ENCODE peak calls at places on chromosomes 1 and 21, in five cellular contexts. One of them, this sample, is unnamed.

GRCh38 chr1:115062542-115063004 is 26.7 kb downstream of the TSPAN2 start:
- DNase-seq in HL-60: peak
- DNase-seq in GM23338: no peak
- DNase-seq in sigmoid colon: no peak
- DNase-seq in breast epithelium: peak
- DNase-seq in this sample: no peak

GRCh38 chr1:235326719-235327558 is 1.0 kb downstream of the ARID4B start:
- DNase-seq in GM23338: peak
- DNase-seq in breast epithelium: peak
- DNase-seq in sigmoid colon: peak
- DNase-seq in HL-60: no peak
- DNase-seq in this sample: peak

GRCh38 chr1:47708658-47709301 is 270.9 kb downstream of the FOXD2 start:
- DNase-seq in breast epithelium: no peak
- DNase-seq in HL-60: no peak
- DNase-seq in sigmoid colon: peak
- DNase-seq in GM23338: peak
- DNase-seq in this sample: no peak

GRCh38 chr1:19356266-19356665 is 44.1 kb downstream of the SLC66A1 start:
- DNase-seq in sigmoid colon: no peak
- DNase-seq in GM23338: no peak
- DNase-seq in HL-60: no peak
- DNase-seq in breast epithelium: no peak
- DNase-seq in this sample: no peak

GRCh38 chr1:15526021-15526489 is 593 bp upstream of the DNAJC16 start:
- DNase-seq in GM23338: peak
- DNase-seq in HL-60: no peak
- DNase-seq in breast epithelium: peak
- DNase-seq in sigmoid colon: no peak
- DNase-seq in this sample: no peak

GRCh38 chr1:161978011-161978790 is 45.5 kb downstream of the OLFML2B start:
- DNase-seq in breast epithelium: no peak
- DNase-seq in GM23338: peak
- DNase-seq in sigmoid colon: no peak
- DNase-seq in HL-60: no peak
- DNase-seq in this sample: no peak

GRCh38 chr1:32893198-32894018 is 7.1 kb downstream of the HPCA start:
- DNase-seq in GM23338: peak
- DNase-seq in HL-60: no peak
- DNase-seq in sigmoid colon: peak
- DNase-seq in breast epithelium: no peak
- DNase-seq in this sample: no peak

GRCh38 chr1:230073371-230074035 is 6.5 kb downstream of the GALNT2 start:
- DNase-seq in HL-60: no peak
- DNase-seq in breast epithelium: no peak
- DNase-seq in GM23338: no peak
- DNase-seq in sigmoid colon: peak
- DNase-seq in this sample: no peak

GRCh38 chr1:106746448-106747085 is 309.9 kb upstream of the PRMT6 start:
- DNase-seq in GM23338: peak
- DNase-seq in sigmoid colon: no peak
- DNase-seq in HL-60: no peak
- DNase-seq in breast epithelium: no peak
- DNase-seq in this sample: no peak

GRCh38 chr1:96474985-96475743 is 246.4 kb upstream of the PTBP2 start:
- DNase-seq in HL-60: no peak
- DNase-seq in sigmoid colon: no peak
- DNase-seq in breast epithelium: no peak
- DNase-seq in GM23338: peak
- DNase-seq in this sample: no peak

GRCh38 chr21:44616591-44616926 is 4.7 kb downstream of the KRTAP10-8 start:
- DNase-seq in sigmoid colon: no peak
- DNase-seq in breast epithelium: no peak
- DNase-seq in GM23338: no peak
- DNase-seq in HL-60: no peak
- DNase-seq in this sample: no peak

GRCh38 chr1:100624886-100625430 is 87.0 kb downstream of the GPR88 start:
- DNase-seq in breast epithelium: no peak
- DNase-seq in sigmoid colon: no peak
- DNase-seq in HL-60: no peak
- DNase-seq in GM23338: no peak
- DNase-seq in this sample: no peak

GRCh38 chr1:72281144-72281543 is 1.2 kb downstream of the NEGR1 start:
- DNase-seq in GM23338: no peak
- DNase-seq in HL-60: no peak
- DNase-seq in sigmoid colon: no peak
- DNase-seq in breast epithelium: no peak
- DNase-seq in this sample: no peak

GRCh38 chr1:241607497-241607896 is 32.7 kb downstream of the CHML start:
- DNase-seq in HL-60: no peak
- DNase-seq in breast epithelium: no peak
- DNase-seq in GM23338: no peak
- DNase-seq in sigmoid colon: no peak
- DNase-seq in this sample: no peak

GRCh38 chr1:190754769-190755168 is 277.1 kb upstream of the BRINP3 start:
- DNase-seq in HL-60: peak
- DNase-seq in sigmoid colon: no peak
- DNase-seq in GM23338: no peak
- DNase-seq in breast epithelium: no peak
- DNase-seq in this sample: no peak

GRCh38 chr1:239785576-239785975 is 306.1 kb upstream of the FMN2 start:
- DNase-seq in breast epithelium: no peak
- DNase-seq in HL-60: no peak
- DNase-seq in sigmoid colon: no peak
- DNase-seq in GM23338: no peak
- DNase-seq in this sample: no peak

GRCh38 chr1:54934869-54935268 is 45.6 kb upstream of the TMEM61 start:
- DNase-seq in HL-60: no peak
- DNase-seq in breast epithelium: no peak
- DNase-seq in GM23338: no peak
- DNase-seq in sigmoid colon: no peak
- DNase-seq in this sample: no peak

GRCh38 chr1:203085528-203086406 is at the start of gene MYOG:
- DNase-seq in GM23338: no peak
- DNase-seq in sigmoid colon: peak
- DNase-seq in breast epithelium: peak
- DNase-seq in HL-60: no peak
- DNase-seq in this sample: peak

GRCh38 chr1:246151796-246152434 is 355.2 kb downstream of the SMYD3 start:
- DNase-seq in breast epithelium: no peak
- DNase-seq in HL-60: no peak
- DNase-seq in sigmoid colon: no peak
- DNase-seq in GM23338: peak
- DNase-seq in this sample: no peak

GRCh38 chr1:1237874-1238701 is 6.1 kb downstream of the B3GALT6 start:
- DNase-seq in GM23338: no peak
- DNase-seq in HL-60: no peak
- DNase-seq in breast epithelium: peak
- DNase-seq in sigmoid colon: no peak
- DNase-seq in this sample: no peak

GRCh38 chr1:115114308-115114707 is 25.0 kb upstream of the TSPAN2 start:
- DNase-seq in sigmoid colon: no peak
- DNase-seq in breast epithelium: no peak
- DNase-seq in GM23338: no peak
- DNase-seq in HL-60: no peak
- DNase-seq in this sample: no peak

GRCh38 chr1:203028067-203028783 is 1.9 kb downstream of the PPFIA4 start:
- DNase-seq in GM23338: no peak
- DNase-seq in HL-60: no peak
- DNase-seq in breast epithelium: no peak
- DNase-seq in sigmoid colon: no peak
- DNase-seq in this sample: no peak

GRCh38 chr1:152185544-152186391 is 26.7 kb upstream of the RPTN start:
- DNase-seq in breast epithelium: peak
- DNase-seq in HL-60: no peak
- DNase-seq in GM23338: peak
- DNase-seq in sigmoid colon: no peak
- DNase-seq in this sample: no peak

GRCh38 chr1:224922404-224923164 is 6.9 kb upstream of the DNAH14 start:
- DNase-seq in breast epithelium: no peak
- DNase-seq in sigmoid colon: no peak
- DNase-seq in GM23338: peak
- DNase-seq in HL-60: no peak
- DNase-seq in this sample: no peak

GRCh38 chr21:39094847-39095525 is 88.3 kb downstream of the PSMG1 start:
- DNase-seq in sigmoid colon: no peak
- DNase-seq in breast epithelium: no peak
- DNase-seq in HL-60: no peak
- DNase-seq in GM23338: no peak
- DNase-seq in this sample: no peak

GRCh38 chr1:192805832-192806323 is 3.0 kb upstream of the RGS2 start:
- DNase-seq in sigmoid colon: no peak
- DNase-seq in GM23338: peak
- DNase-seq in HL-60: peak
- DNase-seq in breast epithelium: no peak
- DNase-seq in this sample: no peak
- TF ChIP-seq CTCF in sigmoid colon: peak
- TF ChIP-seq CTCF in GM23338: peak
- TF ChIP-seq CTCF in HL-60: peak
- TF ChIP-seq CTCF in breast epithelium: peak
- TF ChIP-seq CTCF in this sample: peak

DNA sequence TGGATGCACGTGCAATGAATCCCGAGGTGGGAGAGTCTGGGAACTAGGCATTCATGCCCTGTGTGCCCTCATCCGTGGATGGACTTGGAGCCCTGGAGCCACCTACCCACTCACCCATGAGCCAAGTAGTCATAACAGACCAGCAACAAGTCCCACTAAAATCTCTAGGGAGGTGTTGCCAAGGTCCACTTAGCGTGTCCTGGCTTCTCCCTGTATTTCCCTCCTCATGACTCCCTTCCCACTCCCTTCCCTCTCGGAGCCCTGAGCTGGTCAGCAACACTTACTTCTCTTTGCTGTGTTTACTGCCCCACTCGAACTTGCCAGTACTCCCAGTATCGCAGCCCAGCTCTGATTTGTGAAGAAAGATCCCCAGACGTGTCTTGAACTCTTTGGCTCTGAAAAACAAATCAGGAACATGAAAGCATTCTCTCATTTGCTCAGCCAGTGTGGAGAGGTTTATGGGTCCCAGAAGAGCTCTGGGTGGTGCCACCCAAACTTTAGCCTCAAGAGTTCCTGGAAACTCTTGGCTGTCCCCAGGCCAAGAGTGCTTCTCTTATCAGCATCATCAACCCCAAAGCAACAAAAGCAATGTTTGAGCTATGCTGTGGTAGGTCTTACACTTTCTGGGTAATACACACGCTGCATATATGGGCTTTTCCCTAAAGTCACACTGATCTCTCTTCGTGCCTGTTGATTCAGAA is 1.1 kb downstream of the RGS16 start:
- DNase-seq in sigmoid colon: no peak
- DNase-seq in breast epithelium: no peak
- DNase-seq in HL-60: no peak
- DNase-seq in GM23338: no peak
- DNase-seq in this sample: no peak
- H3K27ac ChIP-seq in sigmoid colon: peak
- H3K27ac ChIP-seq in breast epithelium: peak
- H3K27ac ChIP-seq in HL-60: no peak
- H3K27ac ChIP-seq in GM23338: no peak
- H3K27ac ChIP-seq in this sample: peak

GRCh38 chr1:31789259-31790065 is 25.3 kb upstream of the ADGRB2 start:
- DNase-seq in HL-60: peak
- DNase-seq in GM23338: peak
- DNase-seq in breast epithelium: peak
- DNase-seq in sigmoid colon: peak
- DNase-seq in this sample: no peak

GRCh38 chr1:31787261-31787660 is 23.1 kb upstream of the ADGRB2 start:
- DNase-seq in GM23338: no peak
- DNase-seq in sigmoid colon: peak
- DNase-seq in HL-60: no peak
- DNase-seq in breast epithelium: no peak
- DNase-seq in this sample: no peak

GRCh38 chr1:31787786-31788137 is 23.6 kb upstream of the ADGRB2 start:
- DNase-seq in sigmoid colon: no peak
- DNase-seq in GM23338: no peak
- DNase-seq in HL-60: no peak
- DNase-seq in breast epithelium: no peak
- DNase-seq in this sample: no peak

GRCh38 chr1:31788825-31789256 is 24.7 kb upstream of the ADGRB2 start:
- DNase-seq in GM23338: no peak
- DNase-seq in HL-60: no peak
- DNase-seq in breast epithelium: peak
- DNase-seq in sigmoid colon: no peak
- DNase-seq in this sample: no peak

DNA sequence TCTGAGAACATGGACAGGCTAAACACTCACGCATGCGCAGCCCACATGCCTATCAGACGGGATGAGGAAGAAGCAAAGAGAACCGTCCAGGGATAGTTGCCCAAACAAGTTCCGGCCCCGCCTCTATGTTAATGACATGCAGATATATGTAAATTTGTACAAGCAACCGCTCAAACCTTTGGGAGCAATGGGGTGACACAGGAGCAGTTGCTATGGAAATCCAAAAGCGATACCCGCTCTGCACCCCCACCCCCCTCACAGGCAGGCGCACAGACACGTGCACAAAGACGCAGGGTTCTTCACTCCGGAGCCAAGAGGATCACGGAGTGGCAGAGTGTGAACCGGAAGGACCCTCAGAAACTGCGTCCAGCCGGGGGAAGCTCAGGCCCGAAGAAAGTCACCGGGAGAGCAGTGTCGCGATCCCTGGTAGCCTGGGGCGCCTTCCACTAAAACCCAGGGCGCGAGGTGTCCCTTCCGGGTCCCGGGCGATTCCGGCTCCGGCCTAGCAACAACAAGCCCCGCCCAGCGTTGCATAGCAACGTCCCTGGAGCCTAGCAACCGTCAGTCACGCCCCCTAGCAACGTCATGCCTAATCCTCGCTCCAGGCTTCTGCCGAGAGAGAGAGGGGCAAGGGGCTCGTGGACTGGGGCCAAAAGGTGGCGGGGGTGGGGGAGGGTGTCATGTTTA is 24.1 kb upstream of the ADGRB2 start:
- DNase-seq in sigmoid colon: peak
- DNase-seq in HL-60: peak
- DNase-seq in breast epithelium: peak
- DNase-seq in GM23338: peak
- DNase-seq in this sample: peak
- TF ChIP-seq POLR2AphosphoS5 in sigmoid colon: no peak
- TF ChIP-seq POLR2AphosphoS5 in HL-60: peak
- TF ChIP-seq POLR2AphosphoS5 in breast epithelium: peak
- TF ChIP-seq POLR2AphosphoS5 in GM23338: peak
- TF ChIP-seq POLR2AphosphoS5 in this sample: no peak

DNA sequence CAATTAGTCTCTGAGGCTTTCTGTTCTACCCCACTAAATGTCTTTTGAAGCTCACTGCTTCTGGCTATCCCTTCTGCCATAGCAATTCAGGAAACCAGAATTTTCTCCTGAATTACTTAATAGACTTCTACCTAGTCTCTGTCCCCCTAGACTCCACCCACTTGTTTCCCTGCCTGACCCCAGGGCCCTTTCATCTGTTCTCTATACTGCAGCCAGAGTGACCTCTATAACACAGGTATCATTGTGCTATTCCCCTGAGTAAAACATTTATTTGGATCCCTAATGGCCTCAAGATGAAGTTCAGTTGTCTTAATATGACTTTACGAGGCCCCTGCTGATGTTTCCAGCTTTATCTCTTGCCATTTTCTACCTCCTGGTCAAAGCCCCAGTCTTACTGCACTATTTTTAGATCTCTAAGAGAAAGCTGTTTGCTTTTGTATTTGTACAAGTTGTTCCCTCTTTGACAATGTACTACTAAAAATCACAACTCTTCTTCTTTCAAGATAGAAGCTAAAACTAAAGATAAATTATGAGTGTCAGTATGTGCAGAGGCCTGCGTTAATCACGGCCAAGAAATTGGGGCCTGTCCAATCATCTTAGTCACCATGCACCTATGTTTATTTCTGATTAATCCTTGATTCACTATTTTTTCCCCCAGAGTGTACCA is 54.5 kb downstream of the ATP1B1 start:
- DNase-seq in breast epithelium: no peak
- DNase-seq in GM23338: no peak
- DNase-seq in sigmoid colon: peak
- DNase-seq in HL-60: no peak
- DNase-seq in this sample: no peak
- TF ChIP-seq CTCF in breast epithelium: no peak
- TF ChIP-seq CTCF in GM23338: no peak
- TF ChIP-seq CTCF in sigmoid colon: no peak
- TF ChIP-seq CTCF in HL-60: no peak
- TF ChIP-seq CTCF in this sample: no peak